ENCODE peak calls at places on chromosome 1, in six cellular contexts. One of them, this sample, is unnamed.

GRCh38 chr1:220734571-220735326 is 13.4 kb upstream of the MTARC2 start:
- DNase-seq in aorta: no peak
- DNase-seq in AG10803: peak
- DNase-seq in naive thymus-derived CD4-positive, alpha-beta T cell: no peak
- DNase-seq in activated gamma-delta T cell treated with Interleukin-2 at 50 U/mL for 16 hours: no peak
- DNase-seq in hippocampal formation: no peak
- DNase-seq in this sample: no peak

GRCh38 chr1:91806777-91807700 is 78.9 kb downstream of the TGFBR3 start:
- DNase-seq in aorta: no peak
- DNase-seq in AG10803: peak
- DNase-seq in naive thymus-derived CD4-positive, alpha-beta T cell: no peak
- DNase-seq in activated gamma-delta T cell treated with Interleukin-2 at 50 U/mL for 16 hours: no peak
- DNase-seq in hippocampal formation: no peak
- DNase-seq in this sample: no peak

GRCh38 chr1:151934048-151934493 is 24.8 kb upstream of the THEM4 start:
- DNase-seq in aorta: no peak
- DNase-seq in AG10803: peak
- DNase-seq in naive thymus-derived CD4-positive, alpha-beta T cell: peak
- DNase-seq in activated gamma-delta T cell treated with Interleukin-2 at 50 U/mL for 16 hours: peak
- DNase-seq in hippocampal formation: peak
- DNase-seq in this sample: no peak

GRCh38 chr1:173503391-173503790 is 26.3 kb downstream of the PRDX6 start:
- DNase-seq in aorta: no peak
- DNase-seq in AG10803: peak
- DNase-seq in naive thymus-derived CD4-positive, alpha-beta T cell: no peak
- DNase-seq in activated gamma-delta T cell treated with Interleukin-2 at 50 U/mL for 16 hours: no peak
- DNase-seq in hippocampal formation: no peak
- DNase-seq in this sample: no peak

GRCh38 chr1:245074232-245074747 is 80.5 kb upstream of the KIF26B start:
- DNase-seq in aorta: no peak
- DNase-seq in AG10803: peak
- DNase-seq in naive thymus-derived CD4-positive, alpha-beta T cell: no peak
- DNase-seq in activated gamma-delta T cell treated with Interleukin-2 at 50 U/mL for 16 hours: no peak
- DNase-seq in hippocampal formation: no peak
- DNase-seq in this sample: no peak

GRCh38 chr1:68051475-68051874 is 1.0 kb upstream of the DIRAS3 start:
- DNase-seq in aorta: peak
- DNase-seq in AG10803: peak
- DNase-seq in naive thymus-derived CD4-positive, alpha-beta T cell: no peak
- DNase-seq in activated gamma-delta T cell treated with Interleukin-2 at 50 U/mL for 16 hours: no peak
- DNase-seq in hippocampal formation: no peak
- DNase-seq in this sample: peak

GRCh38 chr1:183075861-183076260 is 52.6 kb downstream of the LAMC1 start:
- DNase-seq in aorta: no peak
- DNase-seq in AG10803: peak
- DNase-seq in naive thymus-derived CD4-positive, alpha-beta T cell: no peak
- DNase-seq in activated gamma-delta T cell treated with Interleukin-2 at 50 U/mL for 16 hours: no peak
- DNase-seq in hippocampal formation: no peak
- DNase-seq in this sample: no peak

GRCh38 chr1:7172804-7173203 is 387.6 kb downstream of the CAMTA1 start:
- DNase-seq in aorta: no peak
- DNase-seq in AG10803: no peak
- DNase-seq in naive thymus-derived CD4-positive, alpha-beta T cell: no peak
- DNase-seq in activated gamma-delta T cell treated with Interleukin-2 at 50 U/mL for 16 hours: no peak
- DNase-seq in hippocampal formation: no peak
- DNase-seq in this sample: no peak

GRCh38 chr1:155185783-155186265 is 12.2 kb downstream of the TRIM46 start:
- DNase-seq in aorta: peak
- DNase-seq in AG10803: no peak
- DNase-seq in naive thymus-derived CD4-positive, alpha-beta T cell: no peak
- DNase-seq in activated gamma-delta T cell treated with Interleukin-2 at 50 U/mL for 16 hours: no peak
- DNase-seq in hippocampal formation: no peak
- DNase-seq in this sample: no peak

GRCh38 chr1:8155528-8156186 is 129.5 kb upstream of the ERRFI1 start:
- DNase-seq in aorta: peak
- DNase-seq in AG10803: peak
- DNase-seq in naive thymus-derived CD4-positive, alpha-beta T cell: no peak
- DNase-seq in activated gamma-delta T cell treated with Interleukin-2 at 50 U/mL for 16 hours: no peak
- DNase-seq in hippocampal formation: no peak
- DNase-seq in this sample: no peak

GRCh38 chr1:90414201-90414600 is 302.9 kb downstream of the BARHL2 start:
- DNase-seq in aorta: no peak
- DNase-seq in AG10803: no peak
- DNase-seq in naive thymus-derived CD4-positive, alpha-beta T cell: no peak
- DNase-seq in activated gamma-delta T cell treated with Interleukin-2 at 50 U/mL for 16 hours: no peak
- DNase-seq in hippocampal formation: peak
- DNase-seq in this sample: no peak

GRCh38 chr1:94463765-94464330 is 45.7 kb downstream of the ABCD3 start:
- DNase-seq in aorta: no peak
- DNase-seq in AG10803: peak
- DNase-seq in naive thymus-derived CD4-positive, alpha-beta T cell: peak
- DNase-seq in activated gamma-delta T cell treated with Interleukin-2 at 50 U/mL for 16 hours: no peak
- DNase-seq in hippocampal formation: peak
- DNase-seq in this sample: no peak

GRCh38 chr1:180157108-180157507 is 2.4 kb downstream of the QSOX1 start:
- DNase-seq in aorta: no peak
- DNase-seq in AG10803: peak
- DNase-seq in naive thymus-derived CD4-positive, alpha-beta T cell: no peak
- DNase-seq in activated gamma-delta T cell treated with Interleukin-2 at 50 U/mL for 16 hours: no peak
- DNase-seq in hippocampal formation: no peak
- DNase-seq in this sample: no peak

GRCh38 chr1:151352001-151352718 is 5.1 kb upstream of the RFX5 start:
- DNase-seq in aorta: peak
- DNase-seq in AG10803: no peak
- DNase-seq in naive thymus-derived CD4-positive, alpha-beta T cell: no peak
- DNase-seq in activated gamma-delta T cell treated with Interleukin-2 at 50 U/mL for 16 hours: no peak
- DNase-seq in hippocampal formation: no peak
- DNase-seq in this sample: no peak

GRCh38 chr1:938088-938683 is 14.5 kb downstream of the SAMD11 start:
- DNase-seq in aorta: no peak
- DNase-seq in AG10803: no peak
- DNase-seq in naive thymus-derived CD4-positive, alpha-beta T cell: no peak
- DNase-seq in activated gamma-delta T cell treated with Interleukin-2 at 50 U/mL for 16 hours: no peak
- DNase-seq in hippocampal formation: no peak
- DNase-seq in this sample: no peak

GRCh38 chr1:8142955-8143629 is 117.0 kb upstream of the ERRFI1 start:
- DNase-seq in aorta: no peak
- DNase-seq in AG10803: peak
- DNase-seq in naive thymus-derived CD4-positive, alpha-beta T cell: no peak
- DNase-seq in activated gamma-delta T cell treated with Interleukin-2 at 50 U/mL for 16 hours: no peak
- DNase-seq in hippocampal formation: no peak
- DNase-seq in this sample: no peak

GRCh38 chr1:110798691-110799256 is 74.2 kb upstream of the CD53 start:
- DNase-seq in aorta: no peak
- DNase-seq in AG10803: no peak
- DNase-seq in naive thymus-derived CD4-positive, alpha-beta T cell: no peak
- DNase-seq in activated gamma-delta T cell treated with Interleukin-2 at 50 U/mL for 16 hours: no peak
- DNase-seq in hippocampal formation: no peak
- DNase-seq in this sample: no peak

GRCh38 chr1:182839209-182840065 is at the start of gene DHX9:
- DNase-seq in aorta: peak
- DNase-seq in AG10803: peak
- DNase-seq in naive thymus-derived CD4-positive, alpha-beta T cell: peak
- DNase-seq in activated gamma-delta T cell treated with Interleukin-2 at 50 U/mL for 16 hours: peak
- DNase-seq in hippocampal formation: peak
- DNase-seq in this sample: peak

GRCh38 chr1:53412285-53413174 is 46.7 kb upstream of the DMRTB1 start:
- DNase-seq in aorta: no peak
- DNase-seq in AG10803: no peak
- DNase-seq in naive thymus-derived CD4-positive, alpha-beta T cell: no peak
- DNase-seq in activated gamma-delta T cell treated with Interleukin-2 at 50 U/mL for 16 hours: no peak
- DNase-seq in hippocampal formation: no peak
- DNase-seq in this sample: no peak

GRCh38 chr1:2957329-2957728 is 63.9 kb upstream of the ACTRT2 start:
- DNase-seq in aorta: no peak
- DNase-seq in AG10803: no peak
- DNase-seq in naive thymus-derived CD4-positive, alpha-beta T cell: no peak
- DNase-seq in activated gamma-delta T cell treated with Interleukin-2 at 50 U/mL for 16 hours: no peak
- DNase-seq in hippocampal formation: no peak
- DNase-seq in this sample: no peak

GRCh38 chr1:220881918-220882891 is 3.0 kb downstream of the HLX start:
- DNase-seq in aorta: peak
- DNase-seq in AG10803: peak
- DNase-seq in naive thymus-derived CD4-positive, alpha-beta T cell: no peak
- DNase-seq in activated gamma-delta T cell treated with Interleukin-2 at 50 U/mL for 16 hours: no peak
- DNase-seq in hippocampal formation: no peak
- DNase-seq in this sample: peak

GRCh38 chr1:55245781-55246180 is 30.6 kb upstream of the USP24 start:
- DNase-seq in aorta: no peak
- DNase-seq in AG10803: no peak
- DNase-seq in naive thymus-derived CD4-positive, alpha-beta T cell: no peak
- DNase-seq in activated gamma-delta T cell treated with Interleukin-2 at 50 U/mL for 16 hours: no peak
- DNase-seq in hippocampal formation: no peak
- DNase-seq in this sample: no peak

GRCh38 chr1:16145030-16145987 is 10.6 kb downstream of the EPHA2 start:
- DNase-seq in aorta: peak
- DNase-seq in AG10803: peak
- DNase-seq in naive thymus-derived CD4-positive, alpha-beta T cell: no peak
- DNase-seq in activated gamma-delta T cell treated with Interleukin-2 at 50 U/mL for 16 hours: no peak
- DNase-seq in hippocampal formation: no peak
- DNase-seq in this sample: peak

GRCh38 chr1:14881775-14882672 is 271.5 kb upstream of the TMEM51 start:
- DNase-seq in aorta: no peak
- DNase-seq in AG10803: no peak
- DNase-seq in naive thymus-derived CD4-positive, alpha-beta T cell: no peak
- DNase-seq in activated gamma-delta T cell treated with Interleukin-2 at 50 U/mL for 16 hours: no peak
- DNase-seq in hippocampal formation: no peak
- DNase-seq in this sample: no peak

GRCh38 chr1:7707527-7707926 is 63.6 kb upstream of the VAMP3 start:
- DNase-seq in aorta: no peak
- DNase-seq in AG10803: no peak
- DNase-seq in naive thymus-derived CD4-positive, alpha-beta T cell: no peak
- DNase-seq in activated gamma-delta T cell treated with Interleukin-2 at 50 U/mL for 16 hours: no peak
- DNase-seq in hippocampal formation: no peak
- DNase-seq in this sample: no peak

GRCh38 chr1:29758764-29759499 is 522.6 kb downstream of the PTPRU start:
- DNase-seq in aorta: no peak
- DNase-seq in AG10803: no peak
- DNase-seq in naive thymus-derived CD4-positive, alpha-beta T cell: no peak
- DNase-seq in activated gamma-delta T cell treated with Interleukin-2 at 50 U/mL for 16 hours: no peak
- DNase-seq in hippocampal formation: no peak
- DNase-seq in this sample: no peak

This sample was measured in sciatic nerve.